ENCODE peak calls at places on chromosomes 4 and X, in eight cellular contexts. O is Calu3, A is breast epithelium, X is adrenal gland, M is tibial artery, G is MCF 10A, R is right lobe of liver, L is A673. E is an unnamed sample.

GRCh38 chr4:17817027-17817426 is 6.2 kb downstream of the NCAPG start:
- DNase-seq in G (peak), O (no peak), L (peak), X (no peak), R (no peak), A (no peak), M (no peak), E (no peak)

GRCh38 chrX:35890699-35891098 is 28.8 kb upstream of the CFAP47 start:
- DNase-seq in M (peak), X (peak), G (peak), A (no peak), R (no peak), O (peak), L (peak), E (peak)

GRCh38 chrX:26873736-26874135 is 589.4 kb downstream of the PPP4R3C start:
- DNase-seq in L (no peak), A (no peak), X (no peak), M (no peak), R (no peak), G (no peak), O (no peak), E (no peak)

GRCh38 chr4:76035799-76036389 is at the start of gene CXCL11:
- DNase-seq in M (no peak), X (no peak), G (peak), R (no peak), L (no peak), O (no peak), A (no peak), E (no peak)

GRCh38 chrX:45230410-45230809 is 29.7 kb upstream of the DIPK2B start:
- DNase-seq in O (no peak), L (no peak), M (no peak), R (no peak), G (no peak), A (no peak), X (no peak), E (no peak)

GRCh38 chrX:129781134-129782014 is 1.6 kb downstream of the SASH3 start:
- DNase-seq in G (no peak), O (no peak), L (no peak), A (no peak), X (peak), M (peak), R (peak), E (peak)

GRCh38 chrX:9180623-9181022 is 146.7 kb upstream of the FAM9B start:
- DNase-seq in M (no peak), X (no peak), L (no peak), A (no peak), G (no peak), R (no peak), O (peak), E (no peak)

GRCh38 chrX:17022205-17022604 is 75.7 kb downstream of the REPS2 start:
- DNase-seq in X (no peak), L (peak), A (no peak), G (peak), O (no peak), M (no peak), R (no peak), E (no peak)

GRCh38 chr4:106358899-106359298 is 9.7 kb downstream of the GIMD1 start:
- DNase-seq in R (no peak), A (no peak), M (no peak), G (no peak), L (no peak), X (no peak), O (no peak), E (no peak)

GRCh38 chrX:15416133-15416993 is 32.1 kb upstream of the VEGFD start:
- DNase-seq in R (no peak), X (no peak), G (no peak), L (no peak), M (no peak), A (no peak), O (no peak), E (no peak)

GRCh38 chrX:66046612-66047235 is 6.8 kb upstream of the VSIG4 start:
- DNase-seq in G (no peak), O (no peak), R (no peak), M (no peak), L (no peak), A (no peak), X (no peak), E (peak)

GRCh38 chrX:73922856-73923429 is 359.9 kb downstream of the CHIC1 start:
- DNase-seq in M (no peak), L (no peak), G (peak), O (no peak), X (no peak), A (no peak), R (no peak), E (no peak)

GRCh38 chr4:173436866-173437265 is 38.0 kb upstream of the SCRG1 start:
- DNase-seq in O (no peak), R (no peak), M (no peak), G (no peak), L (no peak), X (no peak), A (no peak), E (no peak)

GRCh38 chr4:7434766-7435150 is at the start of gene PSAPL1:
- DNase-seq in A (no peak), L (no peak), G (peak), R (peak), M (no peak), X (peak), O (peak), E (peak)

GRCh38 chr4:578451-579443 is 2.7 kb upstream of the TMEM271 start:
- DNase-seq in L (no peak), G (no peak), M (no peak), X (no peak), R (no peak), O (no peak), A (no peak), E (no peak)

GRCh38 chrX:17414839-17415238 is 39.8 kb downstream of the NHS start:
- DNase-seq in O (peak), X (peak), G (no peak), R (no peak), M (peak), A (no peak), L (no peak), E (peak)

GRCh38 chr4:85946821-85947220 is 413.0 kb downstream of the MAPK10 start:
- DNase-seq in O (no peak), A (no peak), R (no peak), X (no peak), M (no peak), L (no peak), G (no peak), E (no peak)

GRCh38 chr4:67861513-67861912 is 22.3 kb downstream of the TMPRSS11D start:
- DNase-seq in A (no peak), G (peak), O (no peak), L (no peak), X (no peak), M (no peak), R (no peak), E (no peak)

GRCh38 chr4:106195435-106195950 is 120.5 kb downstream of the TBCK start:
- DNase-seq in M (no peak), O (no peak), X (no peak), L (no peak), G (no peak), R (no peak), A (no peak), E (no peak)

GRCh38 chrX:43349363-43349762 is 306.7 kb upstream of the MAOA start:
- DNase-seq in G (peak), X (peak), L (peak), A (no peak), M (no peak), R (no peak), O (peak), E (peak)

GRCh38 chrX:46169808-46170207 is 375.4 kb downstream of the ZNF674 start:
- DNase-seq in A (no peak), O (no peak), X (no peak), R (no peak), L (no peak), G (no peak), M (no peak), E (no peak)

GRCh38 chr4:80361329-80361900 is 25.9 kb downstream of the CFAP299 start:
- DNase-seq in A (no peak), M (no peak), O (no peak), L (peak), R (no peak), X (no peak), G (peak), E (no peak)

GRCh38 chrX:120790118-120790517 is 85.5 kb downstream of the CT47B1 start:
- DNase-seq in R (no peak), L (peak), A (no peak), O (peak), X (peak), G (peak), M (no peak), E (peak)

GRCh38 chr4:29565256-29565655 is 1154.9 kb upstream of the PCDH7 start:
- DNase-seq in R (no peak), L (no peak), X (no peak), O (no peak), M (no peak), G (no peak), A (no peak), E (no peak)

GRCh38 chrX:74505437-74505836 is 84.1 kb downstream of the SLC16A2 start:
- DNase-seq in R (no peak), X (no peak), M (no peak), O (no peak), G (no peak), A (no peak), L (peak), E (no peak)

GRCh38 chrX:134184936-134185335 is 52.0 kb upstream of the CCDC160 start:
- DNase-seq in G (no peak), R (no peak), A (no peak), L (no peak), O (no peak), X (no peak), M (no peak), E (peak)

GRCh38 chr4:53591372-53591892 is at the start of gene LNX1:
- DNase-seq in L (no peak), A (peak), X (peak), O (peak), G (peak), R (peak), M (no peak), E (peak)

GRCh38 chrX:16479206-16479869 is 170.6 kb upstream of the S100G start:
- DNase-seq in L (no peak), R (no peak), O (no peak), G (peak), M (no peak), A (no peak), X (no peak), E (no peak)

GRCh38 chr4:169802871-169803270 is 45.1 kb upstream of the HPF1 start:
- DNase-seq in G (no peak), X (no peak), R (no peak), M (no peak), L (no peak), O (no peak), A (no peak), E (no peak)

GRCh38 chr4:11160288-11160687 is 268.4 kb downstream of the HS3ST1 start:
- DNase-seq in G (no peak), M (no peak), R (no peak), L (no peak), X (no peak), A (no peak), O (no peak), E (no peak)

GRCh38 chrX:13142891-13143290 is 98.5 kb upstream of the FAM9C start:
- DNase-seq in G (no peak), M (no peak), A (no peak), L (no peak), R (no peak), X (no peak), O (no peak), E (no peak)

GRCh38 chrX:34734383-34734782 is 77.3 kb upstream of the TMEM47 start:
- DNase-seq in A (no peak), X (no peak), O (no peak), R (no peak), L (no peak), G (peak), M (no peak), E (no peak)

GRCh38 chr4:140626982-140627381 is 58.2 kb upstream of the UCP1 start:
- DNase-seq in M (no peak), G (peak), X (no peak), R (no peak), A (no peak), O (no peak), L (no peak), E (no peak)
- TF ChIP-seq CTCF in M (no peak), G (no peak), X (no peak), R (peak), A (no peak), O (no peak), L (peak), E (no peak)

DNA sequence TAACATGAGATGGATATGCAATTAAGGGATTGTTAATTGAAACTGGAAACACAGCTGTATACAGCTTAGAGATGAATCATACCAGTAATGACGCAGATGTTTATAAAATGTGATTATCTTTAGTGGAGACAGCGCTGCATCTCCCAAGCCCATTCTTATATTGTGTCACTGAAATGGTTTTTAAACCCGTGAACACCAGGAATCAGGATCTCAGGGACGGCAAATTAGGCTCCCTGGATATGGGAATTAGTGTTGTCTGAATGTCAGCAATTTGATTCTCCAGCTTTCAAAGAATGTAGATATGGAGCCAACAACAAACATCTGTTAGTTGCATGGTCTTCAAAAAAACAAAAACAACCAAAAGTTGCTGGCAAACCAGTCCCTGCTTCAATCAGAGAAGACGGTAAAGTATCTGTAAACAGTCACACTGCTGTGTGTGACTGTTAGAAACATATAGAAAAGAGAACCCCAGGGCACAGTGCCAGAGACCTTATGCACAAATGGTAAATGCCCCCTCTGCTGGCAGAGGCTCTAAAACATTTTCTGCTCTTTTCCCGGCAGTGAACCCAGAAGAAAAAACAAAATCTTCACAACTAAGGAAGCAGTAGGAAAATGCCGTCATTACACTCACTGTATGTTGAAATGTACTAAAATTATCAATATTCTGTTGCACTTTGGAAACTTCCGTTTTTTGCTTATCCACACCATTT is 351.9 kb upstream of the FTHL17 start:
- DNase-seq in A (no peak), M (peak), R (no peak), X (peak), L (peak), G (peak), O (peak), E (peak)
- TF ChIP-seq CTCF in A (no peak), M (no peak), R (peak), X (peak), L (peak), G (peak), O (peak), E (no peak)

GRCh38 chr4:37742149-37742548 is 56.0 kb upstream of the RELL1 start:
- DNase-seq in M (no peak), X (no peak), O (peak), L (no peak), A (no peak), G (peak), R (no peak), E (no peak)
- TF ChIP-seq CTCF in M (no peak), X (no peak), O (no peak), L (no peak), A (no peak), G (no peak), R (peak), E (no peak)

GRCh38 chr4:147734496-147734895 is 2.6 kb downstream of the ARHGAP10 start:
- DNase-seq in G (no peak), L (no peak), X (no peak), R (no peak), M (no peak), O (no peak), A (no peak), E (no peak)

GRCh38 chr4:147732516-147733193 is 767 bp downstream of the ARHGAP10 start:
- DNase-seq in R (no peak), M (no peak), X (peak), G (peak), A (no peak), O (peak), L (peak), E (peak)

GRCh38 chr4:147735413-147736301 is 3.8 kb downstream of the ARHGAP10 start:
- DNase-seq in O (no peak), G (peak), R (no peak), L (no peak), X (no peak), M (no peak), A (no peak), E (no peak)

GRCh38 chr4:147731611-147732515 is at the start of gene ARHGAP10:
- DNase-seq in M (peak), A (peak), X (peak), O (peak), G (peak), R (peak), L (peak), E (peak)

DNA sequence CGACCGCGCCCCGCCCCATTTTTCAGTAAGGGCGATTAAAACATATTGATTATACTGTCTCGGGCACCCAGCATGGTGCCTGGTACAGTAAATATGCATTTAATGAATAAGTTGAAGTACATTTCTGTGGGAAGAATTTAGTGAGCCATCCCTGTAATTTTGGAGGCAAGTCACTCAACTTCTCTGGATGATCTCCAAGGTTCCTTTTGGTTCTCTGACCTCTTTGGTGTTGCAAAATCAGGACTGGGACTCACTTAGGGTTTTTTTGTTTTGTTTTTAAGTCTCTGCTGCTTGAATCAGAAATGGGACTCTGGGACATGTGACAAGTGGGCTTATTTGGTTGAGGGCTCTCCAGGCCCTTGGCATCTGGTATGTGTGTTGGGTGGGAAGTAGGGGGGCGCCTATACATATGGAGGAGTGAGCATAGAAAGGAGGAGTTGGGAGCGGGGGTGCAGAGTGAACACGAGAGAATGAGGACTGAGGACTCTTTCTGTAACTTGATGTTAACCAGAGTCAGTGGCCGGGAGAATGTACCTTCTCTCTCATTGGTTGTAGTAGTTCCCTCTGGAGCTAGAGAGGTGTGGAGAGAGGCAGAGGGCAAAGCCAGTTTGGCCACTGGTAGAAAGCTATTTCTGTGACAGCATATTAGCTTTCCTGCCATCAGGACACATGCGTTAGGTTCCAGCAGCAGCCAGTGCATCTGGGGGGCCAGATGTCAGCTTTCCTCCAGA is 1.9 kb downstream of the ARHGAP10 start:
- DNase-seq in O (no peak), A (no peak), M (peak), G (peak), R (no peak), X (peak), L (no peak), E (no peak)
- TF ChIP-seq CTCF in O (no peak), A (no peak), M (no peak), G (no peak), R (no peak), X (no peak), L (peak), E (no peak)

DNA sequence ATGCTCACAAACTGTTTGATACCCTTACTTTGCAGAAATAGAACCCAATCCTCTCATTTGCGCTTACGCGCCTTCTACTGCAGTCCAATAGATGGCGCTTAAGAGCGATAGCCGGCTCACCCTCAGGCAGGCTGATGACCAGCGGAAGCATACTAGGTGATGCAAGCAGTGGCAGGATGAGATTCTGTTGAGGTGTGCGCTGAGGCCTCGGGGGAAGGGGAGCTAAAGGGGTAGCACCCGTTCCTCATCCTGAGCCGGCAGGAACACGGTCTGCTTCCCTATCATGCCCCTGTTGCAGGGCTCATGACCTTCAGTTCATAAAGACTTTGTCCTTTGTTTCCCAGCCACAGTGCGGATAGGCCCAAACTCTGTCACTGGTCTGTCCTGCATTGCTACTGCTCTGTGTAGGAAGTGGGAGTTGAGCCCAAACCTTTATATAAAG is 628.9 kb downstream of the TLL1 start:
- DNase-seq in L (peak), M (no peak), G (no peak), R (no peak), X (peak), O (no peak), A (no peak), E (peak)
- TF ChIP-seq CTCF in L (peak), M (no peak), G (no peak), R (peak), X (no peak), O (no peak), A (no peak), E (no peak)

DNA sequence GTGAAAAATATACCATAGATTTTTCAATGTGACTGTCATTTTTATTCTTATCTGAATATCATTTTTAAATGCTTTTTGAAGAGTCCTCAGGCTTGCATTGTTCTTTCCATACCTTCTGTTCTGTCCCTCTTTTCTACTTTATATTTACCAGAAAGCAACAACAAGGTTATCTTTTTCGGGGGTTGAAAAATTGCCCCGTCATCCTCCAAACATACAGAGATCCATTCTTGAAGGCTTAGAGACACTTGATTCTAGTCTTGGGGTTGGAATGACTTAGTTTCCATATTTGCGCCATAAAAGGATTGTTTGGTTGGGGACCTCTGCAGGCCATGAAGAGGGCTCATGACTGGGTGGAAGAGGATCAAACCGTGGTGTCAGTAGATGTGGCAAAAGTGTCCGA is 63.5 kb downstream of the FAM114A1 start:
- DNase-seq in G (no peak), X (no peak), O (no peak), A (no peak), M (no peak), R (no peak), L (no peak), E (no peak)
- TF ChIP-seq CTCF in G (no peak), X (no peak), O (no peak), A (no peak), M (no peak), R (no peak), L (no peak), E (no peak)

GRCh38 chrX:138001219-138001618 is 435.3 kb downstream of the ZIC3 start:
- DNase-seq in R (no peak), A (no peak), O (no peak), M (no peak), L (peak), G (no peak), X (no peak), E (no peak)
- TF ChIP-seq CTCF in R (no peak), A (no peak), O (no peak), M (no peak), L (no peak), G (no peak), X (no peak), E (no peak)

GRCh38 chrX:139972113-139972512 is 6.8 kb upstream of the CXorf66 start:
- DNase-seq in R (no peak), A (no peak), O (no peak), L (peak), X (no peak), M (no peak), G (no peak), E (no peak)

GRCh38 chrX:139965421-139965820 is at the start of gene CXorf66:
- DNase-seq in O (no peak), X (no peak), M (no peak), A (no peak), L (no peak), G (no peak), R (no peak), E (no peak)

GRCh38 chrX:139971394-139971749 is 6.1 kb upstream of the CXorf66 start:
- DNase-seq in O (no peak), A (no peak), M (no peak), G (no peak), X (no peak), R (no peak), L (peak), E (no peak)

GRCh38 chrX:139969286-139969685 is 4.0 kb upstream of the CXorf66 start:
- DNase-seq in O (no peak), R (no peak), A (no peak), G (no peak), L (peak), M (no peak), X (no peak), E (no peak)

GRCh38 chrX:139967300-139967699 is 2.0 kb upstream of the CXorf66 start:
- DNase-seq in R (no peak), L (peak), O (no peak), A (no peak), M (no peak), X (no peak), G (peak), E (no peak)
- TF ChIP-seq CTCF in R (peak), L (peak), O (peak), A (no peak), M (no peak), X (peak), G (no peak), E (no peak)